ENCODE peak calls at places on chromosomes 5 and 9, in six cellular contexts. U is left ventricle myocardium inferior, V is AG09309, E is GM12865, F is prostate gland, H is astrocyte of the spinal cord. M is an unnamed sample.

GRCh38 chr5:154197801-154198461 is 7.4 kb downstream of the GALNT10 start:
- DNase-seq in U (no peak), V (no peak), E (peak), F (peak), H (peak), M (no peak)

GRCh38 chr9:120899490-120900037 is 22.6 kb upstream of the PHF19 start:
- DNase-seq in U (no peak), V (no peak), E (peak), F (no peak), H (no peak), M (no peak)

GRCh38 chr5:150434502-150434901 is 15.0 kb downstream of the RPS14 start:
- DNase-seq in U (no peak), V (no peak), E (no peak), F (peak), H (peak), M (no peak)

GRCh38 chr9:3525088-3525835 is 539 bp downstream of the RFX3 start:
- DNase-seq in U (peak), V (no peak), E (no peak), F (no peak), H (no peak), M (no peak)

GRCh38 chr9:29203216-29203930 is 1630.1 kb upstream of the C9orf72 start:
- DNase-seq in U (no peak), V (no peak), E (no peak), F (no peak), H (no peak), M (no peak)

GRCh38 chr9:33159058-33159759 is 7.9 kb downstream of the B4GALT1 start:
- DNase-seq in U (peak), V (no peak), E (peak), F (no peak), H (peak), M (no peak)

GRCh38 chr5:10593531-10594181 is 29.8 kb downstream of the ANKRD33B start:
- DNase-seq in U (no peak), V (no peak), E (no peak), F (no peak), H (no peak), M (no peak)

GRCh38 chr5:67844937-67845336 is 370.6 kb upstream of the PIK3R1 start:
- DNase-seq in U (no peak), V (no peak), E (no peak), F (no peak), H (no peak), M (no peak)

GRCh38 chr5:151137067-151137825 is 20.3 kb downstream of the ANXA6 start:
- DNase-seq in U (no peak), V (no peak), E (no peak), F (no peak), H (no peak), M (no peak)

GRCh38 chr9:14209399-14209990 is 104.4 kb downstream of the NFIB start:
- DNase-seq in U (no peak), V (no peak), E (no peak), F (no peak), H (peak), M (peak)

GRCh38 chr5:172492991-172493390 is 38.7 kb upstream of the SH3PXD2B start:
- DNase-seq in U (no peak), V (no peak), E (no peak), F (no peak), H (no peak), M (no peak)

GRCh38 chr5:174553556-174553955 is 170.8 kb upstream of the MSX2 start:
- DNase-seq in U (no peak), V (no peak), E (no peak), F (no peak), H (peak), M (no peak)

GRCh38 chr9:120892177-120892747 is 15.3 kb upstream of the PHF19 start:
- DNase-seq in U (no peak), V (no peak), E (peak), F (peak), H (no peak), M (no peak)

GRCh38 chr5:36728697-36729543 is 122.5 kb downstream of the SLC1A3 start:
- DNase-seq in U (no peak), V (no peak), E (peak), F (peak), H (peak), M (no peak)

GRCh38 chr5:35247645-35248034 is 17.4 kb upstream of the PRLR start:
- DNase-seq in U (no peak), V (no peak), E (peak), F (peak), H (peak), M (peak)

GRCh38 chr9:38371495-38371894 is 21.0 kb upstream of the ALDH1B1 start:
- DNase-seq in U (no peak), V (no peak), E (peak), F (peak), H (no peak), M (peak)

GRCh38 chr9:114957558-114957957 is 27.2 kb upstream of the TNFSF8 start:
- DNase-seq in U (no peak), V (no peak), E (peak), F (no peak), H (no peak), M (no peak)

GRCh38 chr5:51678335-51678734 is 295.1 kb downstream of the ISL1 start:
- DNase-seq in U (no peak), V (no peak), E (no peak), F (no peak), H (no peak), M (no peak)

GRCh38 chr5:79510638-79511037 is 3.3 kb downstream of the HOMER1 start:
- DNase-seq in U (peak), V (no peak), E (no peak), F (no peak), H (no peak), M (no peak)

GRCh38 chr5:94621763-94622162 is 3.3 kb downstream of the SLF1 start:
- DNase-seq in U (no peak), V (no peak), E (no peak), F (no peak), H (no peak), M (no peak)

GRCh38 chr9:136437430-136437829 is 2.2 kb downstream of the INPP5E start:
- DNase-seq in U (no peak), V (no peak), E (no peak), F (no peak), H (peak), M (no peak)

DNA sequence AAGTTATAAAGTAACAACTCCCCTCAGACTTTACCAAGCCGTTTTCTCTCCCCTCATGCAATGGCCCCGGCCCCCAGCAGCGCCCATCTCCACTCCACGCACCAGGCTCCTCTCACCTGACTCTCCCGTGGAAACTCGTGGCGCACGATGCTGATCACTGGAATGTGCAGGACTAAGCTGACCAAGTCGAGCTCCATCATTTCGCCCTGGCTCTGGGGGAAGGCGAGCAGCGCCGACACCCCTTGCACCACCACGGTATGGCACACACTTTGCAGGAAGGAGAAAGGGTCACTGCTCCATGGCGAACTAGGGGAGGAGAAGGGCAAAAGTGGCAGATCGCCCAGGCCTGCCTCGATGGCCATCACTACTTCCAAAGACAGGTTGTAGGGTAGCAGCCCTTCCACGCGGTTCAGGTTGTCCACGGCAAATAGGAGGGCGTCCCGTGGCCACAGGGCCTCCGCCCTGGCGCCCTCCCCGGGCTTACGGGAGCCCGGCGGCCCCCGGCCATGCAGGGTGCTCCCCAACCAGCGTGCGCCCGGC is 1.2 kb downstream of the GRIN3A start:
- DNase-seq in U (no peak), V (no peak), E (no peak), F (no peak), H (no peak), M (no peak)
- H3K4me3 ChIP-seq in U (peak), V (no peak), E (no peak), F (no peak), H (no peak), M (peak)

GRCh38 chr9:88772602-88773001 is 218.7 kb upstream of the S1PR3 start:
- DNase-seq in U (no peak), V (no peak), E (no peak), F (no peak), H (no peak), M (no peak)

GRCh38 chr9:88775559-88775958 is 215.7 kb upstream of the S1PR3 start:
- DNase-seq in U (no peak), V (no peak), E (no peak), F (no peak), H (peak), M (no peak)

GRCh38 chr9:88773119-88773518 is 218.1 kb upstream of the S1PR3 start:
- DNase-seq in U (no peak), V (no peak), E (no peak), F (no peak), H (no peak), M (no peak)

GRCh38 chr9:88775037-88775471 is 216.2 kb upstream of the S1PR3 start:
- DNase-seq in U (no peak), V (peak), E (no peak), F (peak), H (peak), M (peak)

GRCh38 chr9:88773627-88774244 is 217.5 kb upstream of the S1PR3 start:
- DNase-seq in U (no peak), V (no peak), E (no peak), F (no peak), H (peak), M (no peak)
- TF ChIP-seq CTCF in U (peak), V (peak), E (no peak), F (no peak), H (peak), M (no peak)

GRCh38 chr5:177361418-177362101 is 3.8 kb downstream of the RGS14 start:
- DNase-seq in U (no peak), V (no peak), E (peak), F (no peak), H (no peak), M (no peak)
- H3K4me3 ChIP-seq in U (no peak), V (no peak), E (peak), F (no peak), H (no peak), M (no peak)

GRCh38 chr9:87290241-87290700 is 207.4 kb upstream of the DAPK1 start:
- DNase-seq in U (no peak), V (no peak), E (no peak), F (no peak), H (no peak), M (no peak)
- TF ChIP-seq CTCF in U (no peak), V (peak), E (no peak), F (no peak), H (peak), M (peak)